ENCODE peak calls at places on chromosomes 6 and 20, in ten cellular contexts. V, D, M, C, K, U, H, Y, W and B are unnamed samples.

GRCh38 chr6:19052219-19052618 is 665.1 kb downstream of the RNF144B start:
- DNase-seq in W (no peak), D (no peak), C (peak), V (no peak), H (no peak), Y (no peak), U (no peak), K (no peak), M (no peak), B (no peak)

GRCh38 chr6:39665871-39666270 is 59.3 kb downstream of the KIF6 start:
- DNase-seq in W (no peak), V (no peak), D (no peak), M (no peak), C (no peak), U (no peak), Y (no peak), H (no peak), K (no peak), B (no peak)

GRCh38 chr6:25279748-25280616 is 808 bp downstream of the CARMIL1 start:
- DNase-seq in D (no peak), Y (peak), H (peak), C (no peak), M (no peak), W (peak), V (peak), K (peak), U (no peak), B (peak)

GRCh38 chr20:54681869-54682268 is 206.5 kb downstream of the DOK5 start:
- DNase-seq in K (no peak), W (no peak), M (no peak), U (no peak), Y (no peak), V (no peak), H (no peak), C (no peak), D (no peak), B (no peak)

GRCh38 chr6:50884364-50884763 is 65.7 kb downstream of the TFAP2B start:
- DNase-seq in V (no peak), K (no peak), C (no peak), H (no peak), Y (no peak), U (no peak), W (no peak), M (no peak), D (no peak), B (no peak)

GRCh38 chr20:19886666-19887288 is 128.7 kb downstream of the RIN2 start:
- DNase-seq in M (no peak), K (no peak), H (no peak), W (no peak), U (no peak), Y (no peak), V (peak), C (peak), D (no peak), B (no peak)

GRCh38 chr20:38146156-38146555 is 18.9 kb downstream of the TGM2 start:
- DNase-seq in Y (no peak), H (no peak), K (no peak), C (no peak), D (no peak), U (no peak), V (no peak), M (no peak), W (no peak), B (no peak)

GRCh38 chr6:116008470-116009229 is 52.0 kb downstream of the FRK start:
- DNase-seq in U (no peak), H (peak), Y (no peak), W (no peak), D (no peak), V (no peak), K (no peak), M (no peak), C (peak), B (no peak)

GRCh38 chr6:45378324-45378926 is 691 bp upstream of the SUPT3H start:
- DNase-seq in C (no peak), W (peak), K (no peak), H (no peak), D (no peak), Y (peak), M (no peak), V (peak), U (peak), B (no peak)

GRCh38 chr6:139027620-139028182 is 844 bp upstream of the ABRACL start:
- DNase-seq in V (peak), C (peak), D (peak), U (no peak), Y (peak), M (no peak), H (no peak), W (peak), K (peak), B (no peak)

GRCh38 chr6:137819740-137820139 is 47.3 kb upstream of the TNFAIP3 start:
- DNase-seq in D (no peak), U (no peak), K (no peak), V (no peak), H (no peak), C (peak), M (no peak), W (no peak), Y (no peak), B (no peak)

GRCh38 chr20:57676517-57677322 is 33.1 kb downstream of the PMEPA1 start:
- DNase-seq in K (no peak), C (no peak), Y (no peak), V (peak), U (no peak), D (no peak), M (no peak), W (no peak), H (no peak), B (no peak)

GRCh38 chr6:142026471-142026870 is 106.3 kb upstream of the GJE1 start:
- DNase-seq in M (no peak), K (no peak), W (no peak), H (no peak), U (no peak), V (peak), Y (no peak), D (no peak), C (no peak), B (no peak)

GRCh38 chr6:166166314-166167257 is 1.1 kb downstream of the TBXT start:
- DNase-seq in D (no peak), H (no peak), Y (no peak), K (no peak), C (no peak), U (no peak), W (no peak), V (no peak), M (no peak), B (no peak)

GRCh38 chr6:168179133-168179532 is 100.1 kb upstream of the FRMD1 start:
- DNase-seq in D (no peak), H (no peak), K (no peak), U (no peak), C (no peak), Y (no peak), M (no peak), W (no peak), V (no peak), B (no peak)

GRCh38 chr6:116680880-116681672 is at the start of gene KPNA5:
- DNase-seq in M (peak), U (peak), W (peak), C (peak), Y (peak), K (peak), V (peak), H (peak), D (peak), B (peak)

GRCh38 chr20:57582029-57582378 is 21.1 kb downstream of the PCK1 start:
- DNase-seq in K (no peak), W (no peak), V (no peak), Y (no peak), C (no peak), U (no peak), D (no peak), H (no peak), M (no peak), B (no peak)

GRCh38 chr6:136639671-136640070 is 89.4 kb upstream of the MAP7 start:
- DNase-seq in V (no peak), H (no peak), C (no peak), M (no peak), K (no peak), Y (no peak), D (no peak), W (no peak), U (no peak), B (no peak)

GRCh38 chr6:63584566-63584965 is 12.3 kb downstream of the LOC128125822 start:
- DNase-seq in D (no peak), M (no peak), W (no peak), K (no peak), C (no peak), V (no peak), Y (no peak), U (no peak), H (no peak), B (no peak)